ENCODE peak calls at places on chromosome 11, in nine cellular contexts. M, Q, K, C, I, P, U, J and G are unnamed samples.

GRCh38 chr11:91798240-91798639 is 426.4 kb upstream of the FAT3 start:
- DNase-seq in M (no peak), Q (no peak), K (no peak), C (no peak), I (no peak), P (no peak), U (no peak), J (no peak), G (no peak)

GRCh38 chr11:20337526-20338154 is 25.9 kb upstream of the HTATIP2 start:
- DNase-seq in M (peak; percentile 54), Q (no peak), K (no peak), C (peak; percentile 59), I (no peak), P (no peak), U (no peak), J (no peak), G (no peak)

GRCh38 chr11:117070016-117070415 is 28.2 kb downstream of the SIK3 start:
- DNase-seq in M (peak; percentile 55), Q (no peak), K (no peak), C (no peak), I (no peak), P (no peak), U (no peak), J (no peak), G (no peak)

GRCh38 chr11:45411221-45411946 is 125.2 kb upstream of the SYT13 start:
- DNase-seq in M (no peak), Q (no peak), K (peak; percentile 24), C (no peak), I (no peak), P (no peak), U (no peak), J (no peak), G (no peak)

GRCh38 chr11:26943636-26944035 is 50.3 kb upstream of the FIBIN start:
- DNase-seq in M (no peak), Q (no peak), K (no peak), C (no peak), I (no peak), P (no peak), U (no peak), J (no peak), G (no peak)

GRCh38 chr11:1839924-1840779 is 1.4 kb downstream of the TNNI2 start:
- DNase-seq in M (no peak), Q (peak; percentile 71), K (no peak), C (no peak), I (no peak), P (no peak), U (no peak), J (no peak), G (no peak)

GRCh38 chr11:134452026-134452848 is 40.2 kb upstream of the B3GAT1 start:
- DNase-seq in M (no peak), Q (no peak), K (no peak), C (no peak), I (no peak), P (no peak), U (no peak), J (no peak), G (no peak)

GRCh38 chr11:33310720-33311500 is 53.7 kb downstream of the HIPK3 start:
- DNase-seq in M (no peak), Q (no peak), K (no peak), C (no peak), I (no peak), P (no peak), U (no peak), J (no peak), G (no peak)

GRCh38 chr11:2899080-2899783 is 13.7 kb upstream of the CDKN1C start:
- DNase-seq in M (no peak), Q (peak; percentile 57), K (no peak), C (no peak), I (no peak), P (no peak), U (no peak), J (no peak), G (no peak)

GRCh38 chr11:62427630-62428233 is 8.9 kb downstream of the SCGB1A1 start:
- DNase-seq in M (peak; percentile 42), Q (no peak), K (no peak), C (no peak), I (peak; percentile 64), P (no peak), U (peak; percentile 58), J (no peak), G (no peak)

GRCh38 chr11:34443136-34443535 is 4.4 kb downstream of the CAT start:
- DNase-seq in M (no peak), Q (no peak), K (no peak), C (no peak), I (no peak), P (no peak), U (no peak), J (no peak), G (no peak)

GRCh38 chr11:109729761-109730160 is 307.8 kb downstream of the C11orf87 start:
- DNase-seq in M (no peak), Q (no peak), K (no peak), C (no peak), I (no peak), P (no peak), U (no peak), J (no peak), G (no peak)

GRCh38 chr11:124724854-124725718 is 14.7 kb upstream of the NRGN start:
- DNase-seq in M (no peak), Q (no peak), K (no peak), C (no peak), I (no peak), P (no peak), U (no peak), J (no peak), G (no peak)